ENCODE peak calls at places on chromosomes 11 and 22, in nine cellular contexts. N, X, P, O, K, Q, J, H and U are unnamed samples.

GRCh38 chr11:1573077-1573846 is 1.2 kb upstream of the DUSP8 start:
- DNase-seq in N (no peak), X (no peak), P (no peak), O (no peak), K (no peak), Q (no peak), J (no peak), H (no peak), U (peak)

GRCh38 chr11:120112174-120112796 is 25.6 kb downstream of the TRIM29 start:
- DNase-seq in N (no peak), X (peak), P (no peak), O (no peak), K (no peak), Q (no peak), J (no peak), H (no peak), U (no peak)

GRCh38 chr11:76361365-76361764 is 19.6 kb downstream of the THAP12 start:
- DNase-seq in N (no peak), X (no peak), P (no peak), O (no peak), K (peak), Q (no peak), J (no peak), H (no peak), U (no peak)

GRCh38 chr11:46979358-46979757 is 42.8 kb downstream of the CSTPP1 start:
- DNase-seq in N (no peak), X (no peak), P (no peak), O (no peak), K (no peak), Q (no peak), J (no peak), H (no peak), U (no peak)

GRCh38 chr11:110301032-110301431 is 4.6 kb upstream of the RDX start:
- DNase-seq in N (no peak), X (no peak), P (no peak), O (no peak), K (no peak), Q (no peak), J (no peak), H (no peak), U (no peak)

GRCh38 chr11:35424157-35424945 is 5.0 kb upstream of the SLC1A2 start:
- DNase-seq in N (no peak), X (no peak), P (no peak), O (no peak), K (peak), Q (no peak), J (peak), H (no peak), U (no peak)

GRCh38 chr11:127392575-127392974 is 392.0 kb upstream of the KIRREL3 start:
- DNase-seq in N (no peak), X (no peak), P (no peak), O (no peak), K (no peak), Q (no peak), J (no peak), H (no peak), U (no peak)

GRCh38 chr11:103619480-103619879 is 417.0 kb upstream of the DDI1 start:
- DNase-seq in N (no peak), X (no peak), P (no peak), O (no peak), K (no peak), Q (peak), J (no peak), H (peak), U (no peak)

GRCh38 chr11:34960277-34960676 is 43.9 kb downstream of the PDHX start:
- DNase-seq in N (no peak), X (no peak), P (no peak), O (no peak), K (no peak), Q (no peak), J (no peak), H (no peak), U (no peak)

GRCh38 chr11:118148240-118148639 is 4.4 kb downstream of the SCN4B start:
- DNase-seq in N (no peak), X (no peak), P (no peak), O (no peak), K (no peak), Q (no peak), J (no peak), H (no peak), U (no peak)

GRCh38 chr11:106395716-106396349 is 318.4 kb downstream of the AASDHPPT start:
- DNase-seq in N (no peak), X (peak), P (no peak), O (no peak), K (no peak), Q (peak), J (no peak), H (no peak), U (peak)

GRCh38 chr11:1668911-1669473 is 28.0 kb upstream of the KRTAP5-6 start:
- DNase-seq in N (no peak), X (no peak), P (no peak), O (no peak), K (no peak), Q (no peak), J (no peak), H (no peak), U (no peak)

GRCh38 chr22:44697423-44698179 is 4.4 kb upstream of the PRR5 start:
- DNase-seq in N (peak), X (peak), P (peak), O (peak), K (peak), Q (peak), J (peak), H (peak), U (peak)

GRCh38 chr22:39427751-39428596 is 28.4 kb downstream of the TAB1 start:
- DNase-seq in N (no peak), X (no peak), P (no peak), O (no peak), K (no peak), Q (no peak), J (no peak), H (no peak), U (no peak)

GRCh38 chr11:85828640-85828978 is 17.7 kb upstream of the SYTL2 start:
- DNase-seq in N (no peak), X (no peak), P (no peak), O (no peak), K (no peak), Q (no peak), J (no peak), H (no peak), U (no peak)

GRCh38 chr11:58832246-58832645 is 12.3 kb downstream of the GLYATL2 start:
- DNase-seq in N (no peak), X (peak), P (no peak), O (no peak), K (peak), Q (no peak), J (peak), H (no peak), U (peak)

GRCh38 chr22:49726022-49726681 is 101.5 kb downstream of the BRD1 start:
- DNase-seq in N (no peak), X (no peak), P (no peak), O (no peak), K (no peak), Q (no peak), J (no peak), H (no peak), U (no peak)

GRCh38 chr22:31584804-31585160 is 77.2 kb downstream of the PISD start:
- DNase-seq in N (no peak), X (no peak), P (no peak), O (no peak), K (no peak), Q (no peak), J (no peak), H (no peak), U (no peak)

GRCh38 chr11:122367809-122368231 is 251.8 kb upstream of the BLID start:
- DNase-seq in N (no peak), X (peak), P (no peak), O (no peak), K (peak), Q (peak), J (peak), H (peak), U (peak)

GRCh38 chr22:45112136-45112879 is 51.4 kb upstream of the NUP50 start:
- DNase-seq in N (no peak), X (peak), P (no peak), O (no peak), K (peak), Q (no peak), J (no peak), H (peak), U (peak)

GRCh38 chr11:128690746-128691091 is 3.2 kb upstream of the FLI1 start:
- DNase-seq in N (no peak), X (no peak), P (no peak), O (no peak), K (no peak), Q (no peak), J (no peak), H (no peak), U (no peak)

GRCh38 chr11:100625041-100625440 is 62.0 kb upstream of the ARHGAP42 start:
- DNase-seq in N (no peak), X (no peak), P (no peak), O (no peak), K (peak), Q (peak), J (no peak), H (peak), U (peak)

GRCh38 chr11:128876133-128876650 is 9.1 kb upstream of the KCNJ1 start:
- DNase-seq in N (no peak), X (no peak), P (no peak), O (no peak), K (no peak), Q (no peak), J (no peak), H (no peak), U (no peak)

GRCh38 chr11:12746593-12747097 is 72.4 kb downstream of the TEAD1 start:
- DNase-seq in N (no peak), X (peak), P (no peak), O (peak), K (peak), Q (peak), J (peak), H (peak), U (peak)

GRCh38 chr11:114987171-114987760 is 308.9 kb downstream of the NXPE2 start:
- DNase-seq in N (no peak), X (no peak), P (no peak), O (peak), K (no peak), Q (no peak), J (no peak), H (no peak), U (peak)